ENCODE peak calls at places on chromosomes 4 and X, in four cellular contexts. P, I, E and R are unnamed samples.

GRCh38 chrX:82912401-82912800 is 595.7 kb upstream of the POU3F4 start:
- DNase-seq in P (no peak), I (no peak), E (no peak), R (no peak)

GRCh38 chr4:53040459-53040815 is 178.3 kb downstream of the RASL11B start:
- DNase-seq in P (no peak), I (peak; percentile 19), E (no peak), R (no peak)

GRCh38 chrX:18410038-18410437 is 15.4 kb upstream of the CDKL5 start:
- DNase-seq in P (no peak), I (peak; percentile 20), E (no peak), R (peak; percentile 19)

GRCh38 chr4:54400188-54400587 is 171.1 kb downstream of the PDGFRA start:
- DNase-seq in P (no peak), I (peak; percentile 23), E (no peak), R (no peak)

GRCh38 chrX:49661881-49662280 is 33.9 kb downstream of the PAGE1 start:
- DNase-seq in P (no peak), I (no peak), E (no peak), R (no peak)

GRCh38 chr4:168634276-168634802 is 137.5 kb downstream of the PALLD start:
- DNase-seq in P (no peak), I (peak; percentile 99), E (no peak), R (peak; percentile 99)

GRCh38 chrX:154980330-154981115 is 42.0 kb downstream of the F8 start:
- DNase-seq in P (peak; percentile 82), I (peak; percentile 61), E (peak; percentile 74), R (peak; percentile 22)

GRCh38 chrX:119622356-119623232 is 16.4 kb upstream of the NKRF start:
- DNase-seq in P (no peak), I (peak; percentile 85), E (no peak), R (peak; percentile 33)

GRCh38 chrX:70088791-70089190 is 26.5 kb downstream of the OTUD6A start:
- DNase-seq in P (no peak), I (no peak), E (no peak), R (no peak)

GRCh38 chrX:53184836-53185235 is 40.2 kb downstream of the KDM5C start:
- DNase-seq in P (no peak), I (peak; percentile 42), E (no peak), R (no peak)

GRCh38 chr4:76585897-76586360 is 150.9 kb downstream of the SHROOM3 start:
- DNase-seq in P (no peak), I (peak; percentile 45), E (peak; percentile 14), R (no peak)

GRCh38 chrX:39678914-39679313 is 418.8 kb downstream of the BCOR start:
- DNase-seq in P (no peak), I (no peak), E (no peak), R (no peak)

GRCh38 chr4:7051144-7051495 is 7.9 kb downstream of the TADA2B start:
- DNase-seq in P (peak; percentile 15), I (no peak), E (no peak), R (no peak)

GRCh38 chrX:53284684-53285447 is 3.5 kb upstream of the IQSEC2 start:
- DNase-seq in P (peak; percentile 53), I (peak; percentile 26), E (peak; percentile 59), R (no peak)

GRCh38 chrX:153460826-153461225 is 9.6 kb downstream of the HAUS7 start:
- DNase-seq in P (peak; percentile 57), I (peak; percentile 45), E (peak; percentile 57), R (no peak)

GRCh38 chrX:118345401-118346257 is at the start of gene WDR44:
- DNase-seq in P (peak; percentile 96), I (peak; percentile 96), E (peak; percentile 89), R (peak; percentile 83)

GRCh38 chrX:80765226-80765625 is 44.5 kb downstream of the BRWD3 start:
- DNase-seq in P (no peak), I (peak; percentile 63), E (no peak), R (peak; percentile 15)